ENCODE peak calls at places on chromosomes 6 and 20, in ten cellular contexts. P is NCI-H1417, Z is fibroblast of lung, V is A549, X is HS-5, I is Ammon's horn, A is foreskin keratinocyte, G is stomach, H is ELF-1, Y is AML-193. J is an unnamed sample.

GRCh38 chr6:47302043-47302442 is 7.7 kb downstream of the TNFRSF21 start:
- DNase-seq in Y (no peak), A (no peak), H (no peak), Z (no peak), P (no peak), V (no peak), X (no peak), I (no peak), G (no peak), J (no peak)

GRCh38 chr6:28941681-28942448 is 18.1 kb upstream of the TRIM27 start:
- DNase-seq in V (no peak), I (no peak), G (no peak), A (no peak), P (no peak), X (no peak), Z (no peak), Y (no peak), H (peak), J (no peak)

GRCh38 chr6:33771342-33772113 is 17.4 kb downstream of the LEMD2 start:
- DNase-seq in P (peak), H (peak), X (peak), G (peak), I (peak), V (peak), Z (peak), A (no peak), Y (peak), J (no peak)

GRCh38 chr6:19929312-19929711 is 92.1 kb downstream of the ID4 start:
- DNase-seq in H (no peak), A (no peak), V (no peak), G (no peak), Z (no peak), Y (no peak), I (no peak), P (no peak), X (no peak), J (no peak)

GRCh38 chr6:125918230-125918629 is 38.3 kb upstream of the HINT3 start:
- DNase-seq in H (no peak), Z (no peak), X (no peak), P (no peak), G (no peak), I (no peak), V (no peak), Y (no peak), A (no peak), J (no peak)

GRCh38 chr6:151111670-151112069 is 128.1 kb upstream of the AKAP12 start:
- DNase-seq in A (no peak), G (no peak), Y (no peak), I (no peak), P (no peak), H (no peak), Z (no peak), X (no peak), V (no peak), J (no peak)

GRCh38 chr6:157693867-157694266 is 129.2 kb upstream of the SNX9 start:
- DNase-seq in X (no peak), G (peak), H (no peak), V (no peak), I (no peak), Y (no peak), P (no peak), Z (no peak), A (no peak), J (no peak)

GRCh38 chr6:115708850-115709249 is 351.8 kb downstream of the FRK start:
- DNase-seq in V (no peak), G (no peak), I (no peak), P (no peak), A (no peak), Z (no peak), H (no peak), Y (no peak), X (no peak), J (no peak)

GRCh38 chr6:41937881-41938574 is 3.6 kb downstream of the CCND3 start:
- DNase-seq in P (no peak), G (no peak), H (no peak), I (no peak), A (no peak), V (no peak), Y (peak), Z (peak), X (no peak), J (no peak)

GRCh38 chr6:10347561-10348327 is 67.1 kb downstream of the TFAP2A start:
- DNase-seq in P (no peak), V (peak), A (peak), X (peak), H (no peak), Y (no peak), Z (no peak), I (no peak), G (no peak), J (peak)

GRCh38 chr6:155314773-155315515 is 660 bp upstream of the TFB1M start:
- DNase-seq in P (no peak), I (peak), X (peak), Y (peak), V (peak), G (peak), A (peak), Z (peak), H (no peak), J (peak)

GRCh38 chr6:151409260-151409659 is 17.9 kb upstream of the ZBTB2 start:
- DNase-seq in H (no peak), Z (no peak), P (no peak), I (no peak), G (no peak), X (no peak), V (no peak), Y (no peak), A (no peak), J (no peak)

GRCh38 chr6:99790679-99791078 is 184.0 kb downstream of the PRDM13 start:
- DNase-seq in H (no peak), P (no peak), G (no peak), X (no peak), Z (no peak), V (no peak), Y (peak), A (no peak), I (no peak), J (no peak)

GRCh38 chr6:117317261-117317660 is 51.9 kb downstream of the VGLL2 start:
- DNase-seq in X (peak), H (peak), G (no peak), Y (no peak), I (no peak), V (peak), Z (peak), A (no peak), P (peak), J (no peak)

GRCh38 chr6:30060634-30060981 is 457 bp upstream of the POLR1H start:
- DNase-seq in H (peak), V (no peak), P (no peak), X (no peak), Y (peak), A (no peak), Z (no peak), G (no peak), I (peak), J (no peak)

GRCh38 chr20:10647471-10647870 is 26.3 kb downstream of the JAG1 start:
- DNase-seq in I (no peak), X (no peak), Y (no peak), H (peak), Z (no peak), P (no peak), V (no peak), A (no peak), G (no peak), J (no peak)

J was measured in epithelial cell of prostate.